ENCODE peak calls at places on chromosomes 11 and 22, in five cellular contexts. Y, J, N, R and Q are unnamed samples.

GRCh38 chr11:34640050-34640971 is 19.4 kb downstream of the EHF start:
- DNase-seq in Y (peak), J (no peak), N (no peak), R (peak), Q (no peak)

GRCh38 chr11:118211006-118211405 is 13.8 kb downstream of the JAML start:
- DNase-seq in Y (no peak), J (no peak), N (no peak), R (no peak), Q (no peak)

GRCh38 chr11:94794287-94795168 is 26.4 kb downstream of the AMOTL1 start:
- DNase-seq in Y (no peak), J (no peak), N (peak), R (peak), Q (no peak)

GRCh38 chr22:42623301-42623751 is 8.6 kb upstream of the POLDIP3 start:
- DNase-seq in Y (no peak), J (no peak), N (no peak), R (no peak), Q (no peak)

GRCh38 chr11:10657308-10658271 is 36.0 kb downstream of the IRAG1 start:
- DNase-seq in Y (peak), J (no peak), N (peak), R (no peak), Q (no peak)

GRCh38 chr22:17243524-17243923 is 24.3 kb upstream of the ADA2 start:
- DNase-seq in Y (peak), J (peak), N (no peak), R (no peak), Q (no peak)

GRCh38 chr11:111605681-111606080 is 3.4 kb downstream of the SIK2 start:
- DNase-seq in Y (no peak), J (no peak), N (no peak), R (no peak), Q (no peak)

GRCh38 chr11:123405123-123405592 is 24.9 kb upstream of the GRAMD1B start:
- DNase-seq in Y (no peak), J (no peak), N (no peak), R (no peak), Q (no peak)

GRCh38 chr22:49212002-49212401 is 615.7 kb downstream of the BRD1 start:
- DNase-seq in Y (no peak), J (no peak), N (no peak), R (peak), Q (no peak)

GRCh38 chr11:88231894-88232482 is 56.7 kb upstream of the RAB38 start:
- DNase-seq in Y (peak), J (peak), N (peak), R (no peak), Q (no peak)

GRCh38 chr22:20530368-20531153 is 23.2 kb downstream of the MED15 start:
- DNase-seq in Y (peak), J (no peak), N (peak), R (peak), Q (no peak)

GRCh38 chr11:26227311-26227710 is 104.6 kb upstream of the ANO3 start:
- DNase-seq in Y (peak), J (no peak), N (peak), R (no peak), Q (no peak)

GRCh38 chr22:44916281-44917231 is 93.2 kb downstream of the PHF21B start:
- DNase-seq in Y (no peak), J (no peak), N (no peak), R (peak), Q (no peak)